ENCODE peak calls at places on chromosomes 2 and 18, in seven cellular contexts. L is esophagus squamous epithelium, Z is psoas muscle, W is heart left ventricle, F is pancreas, R is thyroid gland, N is IMR-90. V is an unnamed sample.

GRCh38 chr18:43405097-43405496 is 127.8 kb upstream of the SYT4 start:
- DNase-seq in L (no peak), Z (no peak), W (no peak), F (no peak), R (no peak), N (no peak), V (no peak)

GRCh38 chr2:37676274-37676673 is 4.8 kb upstream of the CDC42EP3 start:
- DNase-seq in L (no peak), Z (no peak), W (no peak), F (no peak), R (no peak), N (peak; percentile 58), V (no peak)

GRCh38 chr18:61719676-61720075 is 173.1 kb downstream of the RNF152 start:
- DNase-seq in L (no peak), Z (no peak), W (no peak), F (no peak), R (no peak), N (no peak), V (no peak)

GRCh38 chr18:76467371-76468190 is 27.5 kb downstream of the ZNF516 start:
- DNase-seq in L (no peak), Z (peak; percentile 68), W (no peak), F (no peak), R (no peak), N (peak; percentile 40), V (no peak)

GRCh38 chr2:231781798-231782726 is 980 bp upstream of the PDE6D start:
- DNase-seq in L (no peak), Z (no peak), W (no peak), F (peak; percentile 16), R (peak; percentile 10), N (peak; percentile 42), V (no peak)

GRCh38 chr18:50092250-50092780 is 102.6 kb downstream of the MYO5B start:
- DNase-seq in L (no peak), Z (no peak), W (no peak), F (no peak), R (no peak), N (no peak), V (no peak)

GRCh38 chr2:88932677-88933076 is 241.2 kb downstream of the RPIA start:
- DNase-seq in L (no peak), Z (no peak), W (no peak), F (no peak), R (no peak), N (no peak), V (no peak)

GRCh38 chr2:185919155-185919554 is 180.6 kb downstream of the FSIP2 start:
- DNase-seq in L (no peak), Z (no peak), W (no peak), F (no peak), R (no peak), N (no peak), V (no peak)

GRCh38 chr2:152740743-152741328 is 22.4 kb downstream of the ARL6IP6 start:
- DNase-seq in L (no peak), Z (no peak), W (no peak), F (no peak), R (no peak), N (peak; percentile 72), V (no peak)

GRCh38 chr18:65659912-65660311 is 90.9 kb upstream of the CDH7 start:
- DNase-seq in L (no peak), Z (no peak), W (no peak), F (no peak), R (no peak), N (no peak), V (no peak)

GRCh38 chr18:31143025-31143424 is 19.6 kb downstream of the DSC1 start:
- DNase-seq in L (no peak), Z (no peak), W (no peak), F (no peak), R (no peak), N (no peak), V (no peak)

GRCh38 chr2:48471048-48471474 is 58.9 kb upstream of the STON1 start:
- DNase-seq in L (no peak), Z (no peak), W (no peak), F (no peak), R (peak; percentile 10), N (peak; percentile 78), V (peak; percentile 6)
- TF ChIP-seq CTCF in L (peak; percentile 55), Z (peak; percentile 62), W (peak; percentile 77), F (peak; percentile 44), R (peak; percentile 85), N (peak; percentile 84), V (peak; percentile 49)

GRCh38 chr2:217838409-217838831 is 164.4 kb downstream of the TNS1 start:
- DNase-seq in L (no peak), Z (peak; percentile 60), W (peak; percentile 69), F (no peak), R (no peak), N (no peak), V (no peak)

GRCh38 chr2:217839750-217840107 is 163.1 kb downstream of the TNS1 start:
- DNase-seq in L (no peak), Z (peak; percentile 58), W (peak; percentile 42), F (no peak), R (no peak), N (no peak), V (no peak)

GRCh38 chr2:217837530-217837929 is 165.3 kb downstream of the TNS1 start:
- DNase-seq in L (no peak), Z (no peak), W (peak; percentile 37), F (no peak), R (peak; percentile 30), N (no peak), V (no peak)

GRCh38 chr2:217840522-217840921 is 162.3 kb downstream of the TNS1 start:
- DNase-seq in L (no peak), Z (peak; percentile 53), W (peak; percentile 33), F (no peak), R (no peak), N (no peak), V (no peak)

DNA sequence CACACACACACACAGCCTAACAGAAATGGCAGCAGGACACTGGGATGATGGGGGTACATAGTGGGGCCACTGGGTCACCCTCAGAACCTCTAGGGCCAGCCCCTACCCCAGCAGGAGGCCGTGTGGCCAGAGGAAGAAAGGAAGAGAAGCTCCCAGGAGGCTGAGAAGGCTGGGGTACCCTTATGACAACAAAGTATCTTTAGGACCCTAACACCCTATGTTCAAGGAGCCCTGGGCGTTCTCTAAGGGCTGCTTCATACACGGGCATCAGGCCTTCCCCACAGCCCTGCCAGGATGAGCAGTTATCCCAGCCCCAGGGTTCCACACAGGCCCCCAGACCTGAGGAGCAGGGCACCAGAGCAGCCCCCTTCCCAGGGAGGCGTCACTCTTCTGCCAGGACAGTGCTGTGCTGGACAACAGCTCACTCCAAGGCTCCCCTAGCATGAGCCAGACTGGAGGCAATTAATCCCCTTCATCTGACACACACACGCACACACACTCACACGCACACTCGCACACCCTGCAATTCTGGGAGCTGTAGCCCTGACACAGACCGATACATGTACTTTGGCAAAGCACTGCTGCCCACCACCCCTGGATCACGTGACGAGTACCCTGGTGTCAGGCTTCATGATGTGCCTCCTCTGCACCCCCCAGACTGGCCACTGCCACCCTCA is 163.6 kb downstream of the TNS1 start:
- DNase-seq in L (no peak), Z (peak; percentile 50), W (peak; percentile 55), F (no peak), R (no peak), N (no peak), V (no peak)
- H3K4me1 ChIP-seq in L (peaks cover 6% of the 10 kb centered on the region), Z (peaks cover 98% of the 10 kb centered on the region), W (peaks cover 28% of the 10 kb centered on the region), F (no peaks in the 10 kb centered on the region), R (peaks cover 29% of the 10 kb centered on the region), N (peaks cover 13% of the 10 kb centered on the region), V (no peaks in the 10 kb centered on the region)

DNA sequence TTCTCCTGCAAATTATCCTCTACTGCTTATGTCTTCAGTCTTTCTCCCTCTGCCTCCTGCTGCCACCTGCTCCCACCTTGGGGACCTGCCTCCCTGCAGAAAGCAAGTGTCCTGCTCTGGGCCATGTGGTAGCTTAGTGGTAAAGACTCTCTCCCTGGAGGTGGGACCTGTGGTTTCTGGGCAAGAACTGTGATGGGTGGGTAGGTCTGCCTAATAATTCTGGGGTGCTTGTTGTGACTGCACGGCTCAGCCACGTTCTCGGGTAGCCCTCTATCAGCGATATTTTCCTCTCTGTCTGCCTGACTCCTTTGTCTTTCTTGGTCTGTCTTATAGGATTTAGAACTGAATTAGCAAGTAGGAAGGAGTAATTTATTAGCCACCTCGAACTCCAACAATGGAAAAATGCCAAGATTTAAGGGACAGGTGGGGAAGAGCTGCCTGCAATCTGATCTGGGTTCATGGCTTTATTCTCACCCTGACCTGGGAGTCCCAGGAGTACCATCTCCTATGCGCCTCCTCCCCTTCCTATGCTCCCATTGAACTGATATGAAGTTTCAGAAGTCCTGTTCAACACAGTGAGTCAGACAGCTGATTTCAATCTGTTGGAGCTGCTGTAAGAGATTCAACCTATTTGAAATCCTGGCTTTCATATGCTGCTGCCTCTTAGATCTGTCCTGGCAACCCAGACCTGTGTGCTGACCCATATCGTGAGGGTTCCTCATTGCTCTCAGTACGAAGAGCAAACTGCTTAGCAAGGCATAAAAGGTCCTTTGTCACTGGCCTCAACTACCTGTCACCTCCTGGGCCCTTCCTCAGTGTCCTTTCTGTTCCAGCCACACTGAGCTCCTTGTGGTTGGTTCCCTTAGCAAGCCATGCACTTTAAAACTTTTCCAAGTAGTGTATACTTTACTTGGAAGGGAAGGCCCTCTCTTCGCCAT is 16.1 kb upstream of the CD28 start:
- DNase-seq in L (no peak), Z (no peak), W (no peak), F (no peak), R (no peak), N (peak; percentile 38), V (no peak)
- H3K4me3 ChIP-seq in L (no peak overlapping the region), Z (no peak overlapping the region), W (no peak overlapping the region), F (no peak overlapping the region), R (no peak overlapping the region), N (no peak overlapping the region), V (no peak overlapping the region)

DNA sequence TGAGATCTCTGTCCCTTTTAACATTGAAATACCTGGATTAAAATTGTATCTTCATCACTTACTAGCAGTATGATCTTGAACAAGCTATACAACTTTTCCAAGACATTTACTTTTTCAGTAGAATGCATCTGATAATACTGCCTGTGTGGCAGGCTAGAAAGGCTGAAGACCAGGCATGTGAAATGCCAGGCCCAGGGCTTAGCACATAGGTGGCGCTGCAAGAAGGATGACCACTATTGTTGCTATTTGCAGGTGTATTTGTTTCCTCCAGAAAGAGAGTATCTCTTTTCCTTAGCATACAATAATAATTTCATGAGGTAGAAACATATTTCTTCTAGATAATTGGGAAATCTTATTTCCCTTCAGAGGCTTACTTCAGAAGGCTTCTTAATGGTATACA is 331.3 kb downstream of the THSD7B start:
- DNase-seq in L (no peak), Z (no peak), W (no peak), F (no peak), R (no peak), N (no peak), V (no peak)
- TF ChIP-seq CTCF in L (no peak), Z (no peak), W (no peak), F (no peak), R (no peak), N (no peak), V (no peak)

DNA sequence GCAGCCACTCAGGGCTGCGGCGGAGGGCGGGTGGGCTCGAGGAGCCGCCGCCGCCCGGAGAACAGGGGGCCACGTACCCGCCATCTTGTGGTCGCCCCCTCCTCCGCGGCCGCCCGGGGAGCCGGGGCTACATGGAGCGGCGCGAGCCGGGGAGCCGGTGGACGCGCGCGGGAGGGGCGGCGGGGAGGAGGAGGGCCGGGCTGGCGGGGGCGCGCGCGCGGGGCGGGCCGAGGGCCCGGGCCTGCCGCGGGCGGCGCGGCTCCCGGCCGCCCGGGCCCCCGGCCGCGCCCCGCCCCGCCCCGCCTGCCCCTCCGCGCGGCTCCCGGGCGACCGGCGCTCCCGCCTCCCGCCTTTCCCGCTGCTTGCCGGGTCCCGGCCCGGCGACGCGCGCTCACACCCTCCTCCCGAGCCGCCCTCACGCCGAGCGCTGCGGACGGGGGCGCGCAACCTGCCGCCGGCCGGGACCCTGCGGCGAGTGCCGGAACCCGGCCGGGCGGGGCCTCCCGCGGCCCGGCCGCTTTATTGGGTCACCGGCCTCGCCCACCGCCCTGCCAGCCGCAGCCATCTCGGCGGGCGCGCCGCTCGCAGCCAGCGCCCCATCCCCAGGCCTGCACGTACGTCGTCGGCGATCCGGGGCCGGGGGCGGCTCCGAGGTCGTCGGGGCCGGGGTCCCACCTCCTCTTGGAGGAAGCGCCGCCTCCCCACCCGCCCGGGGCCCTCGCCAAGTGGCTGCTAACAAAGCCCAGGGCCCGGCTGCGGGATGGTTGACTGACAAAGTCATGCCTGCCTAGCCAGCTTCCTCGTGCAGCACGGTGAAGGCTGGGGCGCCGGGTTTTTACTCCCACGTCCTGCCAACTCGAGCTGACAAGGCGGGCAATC is at the start of gene PPP4R1:
- DNase-seq in L (peak; percentile 40), Z (peak; percentile 89), W (peak; percentile 90), F (peak; percentile 82), R (peak; percentile 87), N (peak; percentile 52), V (peak; percentile 74)
- H3K4me1 ChIP-seq in L (peaks cover 13% of the 10 kb centered on the region), Z (peaks cover 21% of the 10 kb centered on the region), W (no peaks in the 10 kb centered on the region), F (peaks cover 10% of the 10 kb centered on the region), R (peaks cover 16% of the 10 kb centered on the region), N (peaks cover 16% of the 10 kb centered on the region), V (no peaks in the 10 kb centered on the region)